ENCODE peak calls at places on chromosomes 12 and 14, in four cellular contexts. F is foreskin fibroblast; U is CD4-positive, alpha-beta memory T cell; H is dorsolateral prefrontal cortex. V is an unnamed sample.

GRCh38 chr12:113043240-113043639 is 13.3 kb upstream of the DTX1 start:
- DNase-seq in F (no peak), U (no peak), H (no peak), V (no peak)

GRCh38 chr14:26204954-26205479 is 392.8 kb downstream of the NOVA1 start:
- DNase-seq in F (no peak), U (no peak), H (peak; percentile 35), V (no peak)

GRCh38 chr12:111775205-111776193 is 8.8 kb downstream of the ALDH2 start:
- DNase-seq in F (no peak), U (no peak), H (peak; percentile 53), V (no peak)

GRCh38 chr14:56514663-56515371 is 64.8 kb upstream of the TMEM260 start:
- DNase-seq in F (peak; percentile 35), U (no peak), H (no peak), V (peak; percentile 9)

GRCh38 chr14:57576498-57576897 is 82.8 kb upstream of the CCDC198 start:
- DNase-seq in F (no peak), U (no peak), H (no peak), V (no peak)

GRCh38 chr12:1473418-1473817 is 121.0 kb downstream of the FBXL14 start:
- DNase-seq in F (no peak), U (peak; percentile 15), H (no peak), V (peak; percentile 36)

GRCh38 chr12:122228092-122228491 is 2.2 kb upstream of the DIABLO start:
- DNase-seq in F (no peak), U (no peak), H (no peak), V (no peak)

GRCh38 chr12:79938843-79939242 is 3.9 kb upstream of the PPP1R12A start:
- DNase-seq in F (no peak), U (no peak), H (no peak), V (no peak)

GRCh38 chr12:131118366-131118765 is 164.7 kb downstream of the ADGRD1 start:
- DNase-seq in F (no peak), U (no peak), H (peak; percentile 17), V (no peak)

GRCh38 chr12:107488666-107489065 is 196.9 kb upstream of the PWP1 start:
- DNase-seq in F (peak; percentile 9), U (no peak), H (no peak), V (peak; percentile 75)

GRCh38 chr12:19757317-19757877 is 318.1 kb downstream of the AEBP2 start:
- DNase-seq in F (no peak), U (no peak), H (no peak), V (peak; percentile 59)

GRCh38 chr12:96427269-96427729 is 27.1 kb upstream of the CDK17 start:
- DNase-seq in F (peak; percentile 100), U (no peak), H (no peak), V (peak; percentile 100)

GRCh38 chr12:116592116-116592637 is 33.0 kb downstream of the MAP1LC3B2 start:
- DNase-seq in F (no peak), U (no peak), H (peak; percentile 50), V (peak; percentile 46)

GRCh38 chr14:95132732-95133131 is 24.6 kb downstream of the DICER1 start:
- DNase-seq in F (no peak), U (no peak), H (no peak), V (no peak)

GRCh38 chr12:115872212-115872611 is 405.3 kb downstream of the MED13L start:
- DNase-seq in F (no peak), U (no peak), H (no peak), V (no peak)

GRCh38 chr14:46352876-46353275 is 298.7 kb downstream of the RPL10L start:
- DNase-seq in F (no peak), U (no peak), H (no peak), V (no peak)

GRCh38 chr12:109777544-109777943 is 55.7 kb downstream of the TRPV4 start:
- DNase-seq in F (peak; percentile 12), U (peak; percentile 24), H (no peak), V (peak; percentile 17)

GRCh38 chr12:25458047-25458552 is 95.0 kb downstream of the LMNTD1 start:
- DNase-seq in F (peak; percentile 96), U (no peak), H (no peak), V (peak; percentile 88)

GRCh38 chr14:79473676-79474075 is 737.6 kb downstream of the DIO2 start:
- DNase-seq in F (no peak), U (no peak), H (no peak), V (no peak)

GRCh38 chr14:36313898-36314297 is 6.5 kb downstream of the MBIP start:
- DNase-seq in F (no peak), U (no peak), H (no peak), V (no peak)

GRCh38 chr12:130581782-130582181 is 134.3 kb downstream of the RIMBP2 start:
- DNase-seq in F (no peak), U (no peak), H (no peak), V (no peak)

GRCh38 chr12:115760231-115760630 is 517.3 kb downstream of the MED13L start:
- DNase-seq in F (no peak), U (no peak), H (no peak), V (no peak)

GRCh38 chr12:62519043-62519442 is 52.4 kb downstream of the MON2 start:
- DNase-seq in F (no peak), U (no peak), H (peak; percentile 32), V (no peak)

GRCh38 chr12:106131671-106132070 is 7.1 kb downstream of the NUAK1 start:
- DNase-seq in F (peak; percentile 41), U (no peak), H (no peak), V (peak; percentile 89)

GRCh38 chr12:21065845-21066244 is 65.1 kb upstream of the SLCO1B1 start:
- DNase-seq in F (no peak), U (no peak), H (no peak), V (no peak)

GRCh38 chr12:2268478-2269286 is 215.9 kb downstream of the CACNA1C start:
- DNase-seq in F (peak; percentile 90), U (no peak), H (no peak), V (peak; percentile 95)

GRCh38 chr14:87888136-87888999 is 104.6 kb downstream of the GALC start:
- DNase-seq in F (no peak), U (no peak), H (no peak), V (no peak)

GRCh38 chr12:66331016-66331415 is 28.7 kb downstream of the HELB start:
- DNase-seq in F (no peak), U (no peak), H (no peak), V (no peak)

GRCh38 chr12:120013659-120014380 is 24.8 kb downstream of the BICDL1 start:
- DNase-seq in F (no peak), U (peak; percentile 81), H (no peak), V (no peak)

GRCh38 chr14:30283822-30284446 is 275.0 kb upstream of the G2E3 start:
- DNase-seq in F (peak; percentile 41), U (no peak), H (no peak), V (peak; percentile 52)

DNA sequence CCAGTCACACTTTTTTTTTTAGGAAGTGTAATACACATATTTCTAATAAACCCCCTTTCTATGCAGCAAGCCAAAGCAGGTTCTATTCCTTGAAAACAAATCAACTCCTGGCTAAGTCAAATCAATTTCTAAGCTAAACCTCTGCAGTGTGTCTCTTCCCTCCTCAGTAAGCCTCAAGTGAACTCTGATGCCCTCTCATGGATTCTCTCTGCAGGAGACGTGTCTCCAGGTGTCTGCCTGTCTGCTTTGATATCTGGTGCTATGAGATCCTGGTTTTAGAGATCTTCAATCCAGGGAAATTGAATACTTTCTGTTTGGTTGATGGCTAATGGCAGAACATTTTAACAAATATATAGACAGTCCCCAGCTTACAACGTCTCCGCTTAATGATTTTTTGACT is 791.7 kb downstream of the AACS start:
- DNase-seq in F (no peak), U (no peak), H (no peak), V (no peak)
- H3K4me3 ChIP-seq in F (no peak overlapping the region), U (no peak overlapping the region), H (no peak overlapping the region), V (no peak overlapping the region)

GRCh38 chr14:77579760-77580159 is 36.7 kb downstream of the SPTLC2 start:
- DNase-seq in F (no peak), U (no peak), H (no peak), V (peak; percentile 61)

GRCh38 chr14:77582511-77582910 is 33.9 kb downstream of the SPTLC2 start:
- DNase-seq in F (peak; percentile 18), U (no peak), H (no peak), V (no peak)

GRCh38 chr14:77580477-77580876 is 36.0 kb downstream of the SPTLC2 start:
- DNase-seq in F (no peak), U (no peak), H (no peak), V (no peak)

GRCh38 chr14:77579065-77579464 is 37.4 kb downstream of the SPTLC2 start:
- DNase-seq in F (peak; percentile 66), U (no peak), H (no peak), V (peak; percentile 76)

DNA sequence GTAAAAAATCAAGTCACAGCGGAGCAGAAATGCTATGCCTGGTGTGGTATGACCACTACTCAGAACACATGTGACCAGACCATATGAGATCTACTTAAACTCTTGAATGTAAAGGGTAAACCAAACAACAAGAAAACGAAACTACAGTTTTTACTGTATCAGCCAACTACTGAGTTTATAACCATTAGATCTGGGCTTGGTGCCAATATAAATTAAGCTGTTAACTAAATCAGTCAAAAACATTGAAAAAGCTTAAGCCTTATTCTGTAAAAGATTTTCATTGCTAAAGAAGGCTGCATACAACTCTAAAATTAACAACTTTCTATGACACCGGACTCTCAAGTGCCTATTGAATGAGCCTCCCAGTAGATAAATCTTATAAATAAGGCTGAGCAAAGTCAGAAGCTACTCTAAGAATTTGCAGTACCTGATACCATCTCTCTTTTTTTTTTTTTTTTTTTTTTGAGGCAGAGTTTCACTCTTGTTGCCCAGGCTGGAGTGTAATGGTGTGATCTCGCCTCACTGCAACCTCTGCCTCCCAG is 35.4 kb downstream of the SPTLC2 start:
- DNase-seq in F (peak; percentile 37), U (peak; percentile 69), H (no peak), V (peak; percentile 57)
- H3K4me3 ChIP-seq in F (peak overlapping the region; percentile 24), U (peak overlapping the region; percentile 23), H (peak overlapping the region; percentile 37), V (peak overlapping the region; percentile 30)

DNA sequence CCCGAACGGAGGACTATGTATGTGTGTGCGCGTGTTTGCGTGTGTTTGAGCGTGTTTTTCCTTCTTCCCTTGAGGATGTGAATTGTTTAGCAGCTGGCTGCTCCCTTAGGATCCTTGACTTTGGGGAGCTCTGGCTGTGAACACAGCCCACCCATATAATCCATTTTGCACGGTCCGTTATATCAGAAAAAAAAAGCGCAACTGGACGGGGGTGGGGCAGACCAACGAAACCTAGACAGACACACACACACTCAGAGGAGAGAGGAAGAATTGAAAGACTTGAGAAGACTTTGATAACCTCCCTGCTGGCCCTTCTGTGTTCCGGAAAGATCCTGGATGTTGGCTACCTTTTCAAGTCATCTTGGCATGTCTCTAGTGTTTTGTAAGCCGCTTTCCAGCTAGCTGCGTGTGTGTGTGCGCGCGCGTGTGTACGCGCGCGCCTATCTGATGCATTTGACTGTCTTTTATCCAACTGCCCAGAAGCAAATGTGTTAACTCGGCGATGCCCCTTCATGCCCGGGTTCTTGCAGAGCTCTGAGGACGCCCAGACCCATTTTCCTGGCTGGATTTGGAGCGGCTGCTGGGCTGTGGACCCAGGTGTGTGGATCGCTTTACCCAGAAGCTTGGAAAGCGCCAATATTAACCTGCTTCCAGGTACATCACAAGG is 576 bp downstream of the LRFN5 start:
- DNase-seq in F (no peak), U (no peak), H (peak; percentile 31), V (peak; percentile 3)
- H3K4me3 ChIP-seq in F (peak overlapping the region; percentile 81), U (no peak overlapping the region), H (peak overlapping the region; percentile 75), V (peak overlapping the region; percentile 65)

DNA sequence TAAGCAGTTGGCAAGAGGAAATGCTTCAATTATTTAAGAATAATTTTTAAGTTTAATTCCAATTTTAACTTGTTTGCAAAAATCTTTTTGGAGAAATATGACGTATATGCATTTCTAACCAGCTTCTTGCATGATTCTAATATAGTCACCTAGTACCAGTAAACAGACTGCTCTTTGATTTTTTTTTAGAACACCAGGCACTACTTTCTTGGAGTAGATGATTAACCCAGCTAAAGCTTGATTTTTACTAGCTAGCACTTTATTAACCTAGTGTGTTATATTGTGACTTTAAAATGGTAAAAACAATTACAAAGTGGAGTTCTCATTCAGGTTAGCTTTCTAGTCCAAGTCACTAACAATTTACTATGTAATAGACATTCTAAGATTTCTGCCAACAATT is 32.7 kb upstream of the FGD4 start:
- DNase-seq in F (no peak), U (no peak), H (no peak), V (no peak)
- H3K4me3 ChIP-seq in F (no peak overlapping the region), U (no peak overlapping the region), H (no peak overlapping the region), V (no peak overlapping the region)

GRCh38 chr14:65433157-65433556 is 20.6 kb downstream of the FUT8 start:
- DNase-seq in F (no peak), U (no peak), H (no peak), V (no peak)
- H3K4me3 ChIP-seq in F (no peak overlapping the region), U (no peak overlapping the region), H (no peak overlapping the region), V (no peak overlapping the region)

V was measured in AG10803.